ENCODE peak calls at places on chromosomes 12 and 14, in seven cellular contexts. M is sigmoid colon, U is A549, E is ovary, Q is stomach, G is transverse colon, J is upper lobe of left lung. O is an unnamed sample.

GRCh38 chr12:80232873-80233272 is 133.5 kb downstream of the OTOGL start:
- DNase-seq in M (no peak), U (no peak), E (no peak), Q (no peak), G (no peak), J (no peak), O (no peak)

GRCh38 chr12:47155457-47156166 is 75.9 kb upstream of the AMIGO2 start:
- DNase-seq in M (no peak), U (peak; percentile 73), E (no peak), Q (no peak), G (no peak), J (no peak), O (no peak)

GRCh38 chr12:32265920-32266319 is 133.4 kb upstream of the FGD4 start:
- DNase-seq in M (no peak), U (no peak), E (no peak), Q (no peak), G (no peak), J (no peak), O (no peak)

GRCh38 chr14:35883677-35884293 is 57.6 kb downstream of the BRMS1L start:
- DNase-seq in M (no peak), U (peak; percentile 43), E (no peak), Q (peak; percentile 54), G (peak; percentile 29), J (peak; percentile 37), O (no peak)

GRCh38 chr14:63204407-63205280 is at the start of gene RHOJ:
- DNase-seq in M (peak; percentile 66), U (no peak), E (peak; percentile 26), Q (no peak), G (peak; percentile 11), J (no peak), O (no peak)

GRCh38 chr12:124004233-124004875 is 31.3 kb downstream of the ZNF664 start:
- DNase-seq in M (no peak), U (no peak), E (no peak), Q (no peak), G (no peak), J (no peak), O (no peak)

GRCh38 chr12:103197725-103198388 is 240.4 kb downstream of the ASCL1 start:
- DNase-seq in M (no peak), U (no peak), E (no peak), Q (no peak), G (no peak), J (no peak), O (no peak)

GRCh38 chr12:68950511-68950910 is 17.5 kb upstream of the CPM start:
- DNase-seq in M (no peak), U (no peak), E (no peak), Q (no peak), G (no peak), J (no peak), O (no peak)

GRCh38 chr14:38646391-38646790 is 390.5 kb upstream of the CLEC14A start:
- DNase-seq in M (no peak), U (no peak), E (no peak), Q (no peak), G (no peak), J (no peak), O (no peak)

GRCh38 chr12:56614627-56615026 is 15.5 kb downstream of the BAZ2A start:
- DNase-seq in M (no peak), U (no peak), E (no peak), Q (no peak), G (no peak), J (no peak), O (no peak)

GRCh38 chr14:99194136-99194535 is 77.9 kb downstream of the BCL11B start:
- DNase-seq in M (no peak), U (no peak), E (no peak), Q (no peak), G (no peak), J (no peak), O (no peak)

GRCh38 chr14:99189201-99189801 is 82.7 kb downstream of the BCL11B start:
- DNase-seq in M (no peak), U (no peak), E (no peak), Q (no peak), G (no peak), J (no peak), O (no peak)

GRCh38 chr14:99192823-99193222 is 79.2 kb downstream of the BCL11B start:
- DNase-seq in M (no peak), U (no peak), E (no peak), Q (no peak), G (no peak), J (no peak), O (no peak)

GRCh38 chr14:99190696-99191662 is 81.0 kb downstream of the BCL11B start:
- DNase-seq in M (no peak), U (no peak), E (no peak), Q (no peak), G (no peak), J (no peak), O (no peak)

DNA sequence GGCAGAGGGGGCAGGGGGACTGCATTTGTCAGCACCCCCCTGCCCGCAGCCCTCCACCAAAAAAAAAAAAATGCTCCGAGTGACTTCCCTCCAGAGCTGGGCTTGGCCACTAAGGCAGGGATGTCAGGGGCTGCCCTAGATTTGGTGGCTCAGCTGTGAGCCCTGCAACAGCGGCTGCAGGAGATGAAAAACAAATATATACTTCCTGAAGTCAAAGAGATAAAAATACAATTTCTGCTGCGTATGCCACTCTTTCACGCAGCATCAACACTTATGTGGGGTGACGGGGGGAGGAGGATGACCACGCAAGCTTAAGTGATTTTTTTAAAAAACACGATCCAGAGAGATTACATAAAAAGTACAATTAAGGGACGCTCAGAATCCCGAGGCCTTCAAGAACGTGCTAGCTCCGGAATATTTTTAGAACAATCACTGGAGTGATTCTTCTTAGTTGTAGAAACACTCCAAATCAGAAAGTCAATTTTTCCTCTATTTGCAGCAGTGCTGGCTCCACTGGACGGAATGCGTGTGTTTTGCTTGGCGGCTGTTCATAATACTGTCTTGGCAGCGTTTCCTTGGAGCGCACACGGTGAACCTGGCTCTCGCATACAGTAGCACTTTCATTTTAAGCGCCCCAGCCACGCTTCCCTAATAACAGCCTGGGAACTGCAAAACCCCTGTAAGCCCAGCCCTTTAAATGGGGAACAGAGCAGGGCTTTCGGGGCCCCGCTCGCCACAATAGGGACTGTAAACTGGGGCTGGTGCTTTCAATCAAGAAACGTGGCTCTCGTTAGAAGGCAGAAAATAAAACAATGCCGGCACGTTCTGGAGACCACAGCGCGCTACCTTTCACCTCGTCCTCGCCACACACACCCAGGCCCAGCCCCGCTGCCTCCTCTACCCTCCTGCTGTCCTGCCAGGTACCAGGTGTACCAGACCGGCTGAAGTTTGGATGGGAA is 80.1 kb downstream of the BCL11B start:
- DNase-seq in M (peak; percentile 78), U (no peak), E (peak; percentile 68), Q (peak; percentile 71), G (peak; percentile 52), J (peak; percentile 62), O (no peak)
- TF ChIP-seq POLR2A in M (no peak), U (no peak), E (no peak), Q (no peak), G (no peak), J (no peak), O (no peak)

DNA sequence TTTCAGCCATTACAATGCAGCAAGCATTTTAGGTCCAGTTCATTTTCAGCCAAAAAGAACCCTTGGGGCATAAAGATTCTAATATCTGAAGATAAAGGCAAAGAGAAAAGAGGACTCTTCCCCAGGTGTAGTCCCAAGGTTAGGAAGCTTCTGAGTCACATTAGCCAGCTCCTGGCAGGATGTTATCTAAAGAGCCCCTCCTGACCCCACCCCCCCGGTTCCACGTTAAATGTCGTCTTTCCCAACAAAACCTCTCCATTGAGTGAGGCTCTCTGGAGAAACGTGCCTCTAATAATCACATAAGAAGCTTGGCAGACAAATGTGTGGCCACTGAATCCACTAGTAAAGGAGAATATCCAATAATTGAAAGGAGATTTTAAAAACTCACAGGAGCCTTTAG is 267.7 kb downstream of the GALC start:
- DNase-seq in M (no peak), U (no peak), E (no peak), Q (no peak), G (no peak), J (no peak), O (no peak)
- H3K9me3 ChIP-seq in M (no peaks in the 10 kb centered on the region), U (no peaks in the 10 kb centered on the region), E (no peaks in the 10 kb centered on the region), Q (no peaks in the 10 kb centered on the region), G (no peaks in the 10 kb centered on the region), J (no peaks in the 10 kb centered on the region), O (no peaks in the 10 kb centered on the region)

GRCh38 chr12:52359511-52360103 is 7.7 kb downstream of the KRT85 start:
- DNase-seq in M (no peak), U (no peak), E (no peak), Q (no peak), G (no peak), J (no peak), O (no peak)

GRCh38 chr12:52362118-52362726 is 5.1 kb downstream of the KRT85 start:
- DNase-seq in M (no peak), U (peak; percentile 40), E (no peak), Q (no peak), G (no peak), J (no peak), O (no peak)

GRCh38 chr12:52360106-52360662 is 7.1 kb downstream of the KRT85 start:
- DNase-seq in M (no peak), U (no peak), E (no peak), Q (no peak), G (no peak), J (no peak), O (no peak)

GRCh38 chr12:52361553-52361952 is 5.7 kb downstream of the KRT85 start:
- DNase-seq in M (peak; percentile 17), U (no peak), E (no peak), Q (no peak), G (no peak), J (peak; percentile 18), O (no peak)

DNA sequence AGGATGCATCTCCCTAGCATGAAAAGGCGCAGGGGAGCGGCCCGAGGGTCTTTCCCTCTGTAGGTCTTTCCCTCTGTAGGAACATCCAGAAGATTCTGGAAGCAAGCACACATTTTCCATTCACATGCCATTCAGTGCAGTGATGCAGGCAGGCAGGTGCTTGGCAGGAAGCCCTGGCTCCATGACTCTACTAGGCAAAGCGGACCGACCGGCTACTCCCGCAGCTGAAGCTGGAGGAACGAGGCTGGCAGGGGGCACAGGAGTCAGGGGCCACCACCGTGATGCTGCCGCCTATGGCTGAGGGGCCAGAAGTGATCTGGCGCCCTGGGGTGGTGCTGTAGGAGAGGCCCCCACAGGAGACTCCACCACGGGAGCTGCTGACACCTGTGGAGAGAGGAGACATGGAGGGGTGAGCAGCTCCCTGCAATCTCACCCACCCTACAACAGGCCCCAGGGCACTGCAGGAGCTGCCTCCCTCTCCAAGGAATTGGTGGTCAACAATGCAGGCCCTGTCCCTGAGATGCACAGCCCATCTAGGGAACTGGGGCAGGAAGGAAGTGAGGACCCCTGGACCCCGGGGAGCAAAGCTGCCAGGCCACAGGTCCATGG is 6.5 kb downstream of the KRT85 start:
- DNase-seq in M (peak; percentile 40), U (no peak), E (no peak), Q (peak; percentile 72), G (no peak), J (peak; percentile 12), O (peak; percentile 59)
- TF ChIP-seq EP300 in M (no peak), U (no peak), E (no peak), Q (no peak), G (no peak), J (no peak), O (no peak)

DNA sequence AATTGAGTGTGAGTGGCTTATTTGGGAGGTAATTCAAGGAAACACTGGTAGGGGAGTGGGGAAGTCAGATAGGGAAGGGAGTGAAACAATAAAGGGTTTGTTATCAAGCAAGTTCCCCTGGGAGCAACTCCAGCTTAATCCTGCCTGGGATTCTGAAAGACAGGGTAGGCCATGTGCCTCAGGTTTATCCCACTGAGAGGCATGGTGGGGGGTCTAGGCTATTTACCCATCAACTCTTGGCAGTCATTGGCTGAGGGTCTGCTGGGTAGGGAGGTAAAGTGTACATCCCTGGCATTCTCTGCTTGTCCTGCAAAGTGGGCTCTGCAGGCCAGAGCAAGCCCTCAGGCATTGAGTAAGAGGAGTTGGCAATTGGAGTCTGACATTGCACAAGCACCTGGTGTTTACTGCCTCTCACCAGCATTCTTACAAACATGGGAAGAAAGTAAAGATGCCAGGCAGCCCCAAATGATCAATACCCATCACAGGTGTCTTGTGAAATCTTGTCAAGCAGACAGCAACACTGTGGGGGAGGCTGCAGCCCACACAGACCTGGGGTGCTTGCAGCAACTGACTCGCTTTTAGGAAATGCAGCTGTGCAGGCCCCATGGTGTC is 169.3 kb downstream of the KTN1 start:
- DNase-seq in M (no peak), U (peak; percentile 20), E (no peak), Q (no peak), G (no peak), J (no peak), O (no peak)
- TF ChIP-seq POLR2A in M (no peak), U (no peak), E (no peak), Q (no peak), G (no peak), J (no peak), O (no peak)